ENCODE peak calls at places on chromosome 9, in seven cellular contexts. D, N, A, Y, K, Z and C are unnamed samples.

GRCh38 chr9:79312686-79313421 is 258.9 kb upstream of the TLE4 start:
- DNase-seq in D (no peak), Y (no peak), N (peak), K (no peak), A (no peak), Z (no peak), C (no peak)

GRCh38 chr9:110065527-110065926 is 142.4 kb downstream of the C9orf152 start:
- DNase-seq in K (no peak), A (peak), Y (no peak), D (no peak), N (no peak), Z (no peak), C (peak)

GRCh38 chr9:75889977-75890540 is 414 bp upstream of the PCSK5 start:
- DNase-seq in A (peak), N (no peak), D (peak), K (peak), Z (no peak), Y (peak), C (peak)

GRCh38 chr9:129894106-129894823 is 59.0 kb downstream of the USP20 start:
- DNase-seq in N (no peak), K (no peak), Z (no peak), Y (no peak), A (no peak), D (peak), C (no peak)

GRCh38 chr9:6852243-6852963 is 94.6 kb downstream of the KDM4C start:
- DNase-seq in D (no peak), K (peak), A (peak), N (no peak), Y (no peak), Z (no peak), C (peak)

GRCh38 chr9:73871636-73872035 is 625.5 kb upstream of the RORB start:
- DNase-seq in Y (no peak), A (no peak), Z (no peak), K (no peak), D (no peak), N (no peak), C (no peak)

GRCh38 chr9:113772121-113772885 is 103.8 kb upstream of the ZNF618 start:
- DNase-seq in K (no peak), Z (no peak), A (peak), D (no peak), Y (no peak), N (no peak), C (peak)

GRCh38 chr9:26789959-26790358 is 102.6 kb downstream of the CAAP1 start:
- DNase-seq in K (peak), Z (peak), D (no peak), N (no peak), A (peak), Y (no peak), C (peak)

GRCh38 chr9:136565075-136565721 is 19.4 kb upstream of the NOTCH1 start:
- DNase-seq in K (no peak), Z (no peak), A (peak), Y (no peak), D (no peak), N (no peak), C (no peak)

GRCh38 chr9:72006481-72006880 is 53.9 kb downstream of the C9orf57 start:
- DNase-seq in Z (no peak), D (no peak), N (no peak), A (no peak), Y (no peak), K (peak), C (no peak)

GRCh38 chr9:98314381-98315066 is 59.1 kb upstream of the TBC1D2 start:
- DNase-seq in N (no peak), K (peak), Z (peak), Y (no peak), A (peak), D (no peak), C (peak)

GRCh38 chr9:72871685-72872084 is 81.2 kb downstream of the ALDH1A1 start:
- DNase-seq in N (no peak), Z (peak), Y (no peak), A (peak), D (no peak), K (peak), C (peak)

GRCh38 chr9:138071292-138071691 is 193.7 kb downstream of the CACNA1B start:
- DNase-seq in D (no peak), K (no peak), Z (no peak), Y (no peak), A (no peak), N (no peak), C (no peak)

GRCh38 chr9:4796988-4797956 is 4.5 kb downstream of the RCL1 start:
- DNase-seq in K (peak), A (peak), D (no peak), Y (no peak), Z (no peak), N (peak), C (peak)

GRCh38 chr9:114283551-114284111 is 39.3 kb upstream of the ORM1 start:
- DNase-seq in Y (peak), Z (no peak), K (no peak), A (no peak), N (peak), D (no peak), C (no peak)

GRCh38 chr9:98488578-98489312 is 220.0 kb downstream of the GABBR2 start:
- DNase-seq in K (peak), Y (no peak), Z (peak), N (no peak), A (peak), D (no peak), C (peak)

GRCh38 chr9:82346040-82346439 is 357.5 kb downstream of the SPATA31D1 start:
- DNase-seq in N (no peak), D (no peak), K (no peak), A (no peak), Z (no peak), Y (no peak), C (no peak)

GRCh38 chr9:123562844-123563346 is 206.9 kb downstream of the CRB2 start:
- DNase-seq in Y (no peak), Z (peak), N (no peak), K (no peak), D (no peak), A (peak), C (peak)

GRCh38 chr9:136985027-136985602 is 2.3 kb downstream of the LCNL1 start:
- DNase-seq in A (no peak), Y (no peak), K (no peak), Z (no peak), N (no peak), D (no peak), C (no peak)

GRCh38 chr9:72278959-72279358 is 86.0 kb downstream of the ZFAND5 start:
- DNase-seq in Z (no peak), D (no peak), N (no peak), Y (no peak), A (no peak), K (no peak), C (no peak)

GRCh38 chr9:127128341-127129072 is 6.1 kb upstream of the ANGPTL2 start:
- DNase-seq in K (peak), N (no peak), D (no peak), Y (peak), Z (peak), A (peak), C (peak)

GRCh38 chr9:107707915-107708441 is 218.4 kb upstream of the KLF4 start:
- DNase-seq in N (no peak), Z (no peak), K (peak), Y (no peak), A (peak), D (no peak), C (peak)

GRCh38 chr9:136412912-136413420 is 2.5 kb downstream of the PMPCA start:
- DNase-seq in Y (no peak), N (no peak), K (no peak), Z (no peak), A (peak), D (no peak), C (no peak)

GRCh38 chr9:137305060-137305787 is 3.2 kb upstream of the NRARP start:
- DNase-seq in K (no peak), Z (no peak), D (no peak), Y (peak), A (peak), N (peak), C (no peak)

GRCh38 chr9:131714161-131714646 is 25.7 kb downstream of the RAPGEF1 start:
- DNase-seq in K (peak), A (peak), Y (peak), N (no peak), Z (peak), D (no peak), C (peak)

GRCh38 chr9:127780126-127780885 is 1.8 kb upstream of the SH2D3C start:
- DNase-seq in A (no peak), Z (no peak), N (no peak), D (no peak), Y (no peak), K (no peak), C (no peak)

GRCh38 chr9:655875-656274 is 185.6 kb upstream of the DMRT1 start:
- DNase-seq in N (no peak), K (no peak), D (no peak), A (peak), Z (no peak), Y (peak), C (peak)

GRCh38 chr9:21616082-21616778 is 134.1 kb upstream of the IFNE start:
- DNase-seq in K (peak), D (no peak), Y (no peak), N (no peak), Z (peak), A (peak), C (peak)

GRCh38 chr9:110048473-110048975 is 159.4 kb downstream of the C9orf152 start:
- DNase-seq in A (peak), N (peak), Y (peak), Z (peak), K (peak), D (peak), C (peak)

GRCh38 chr9:111034573-111035539 is 3.4 kb downstream of the LPAR1 start:
- DNase-seq in K (peak), N (no peak), Z (no peak), D (no peak), A (peak), Y (no peak), C (peak)

GRCh38 chr9:7147136-7148090 is 389.6 kb downstream of the KDM4C start:
- DNase-seq in N (no peak), Z (no peak), Y (no peak), K (no peak), A (no peak), D (no peak), C (no peak)

GRCh38 chr9:1837453-1838084 is 177.6 kb upstream of the SMARCA2 start:
- DNase-seq in K (peak), Z (peak), A (peak), N (peak), Y (no peak), D (peak), C (peak)

GRCh38 chr9:116274293-116274692 is 120.7 kb downstream of the PAPPA start:
- DNase-seq in A (peak), N (no peak), D (no peak), Y (no peak), Z (no peak), K (no peak), C (no peak)

GRCh38 chr9:82532504-82532903 is 530.4 kb downstream of the RASEF start:
- DNase-seq in N (no peak), D (no peak), A (peak), K (peak), Y (no peak), Z (peak), C (peak)

DNA sequence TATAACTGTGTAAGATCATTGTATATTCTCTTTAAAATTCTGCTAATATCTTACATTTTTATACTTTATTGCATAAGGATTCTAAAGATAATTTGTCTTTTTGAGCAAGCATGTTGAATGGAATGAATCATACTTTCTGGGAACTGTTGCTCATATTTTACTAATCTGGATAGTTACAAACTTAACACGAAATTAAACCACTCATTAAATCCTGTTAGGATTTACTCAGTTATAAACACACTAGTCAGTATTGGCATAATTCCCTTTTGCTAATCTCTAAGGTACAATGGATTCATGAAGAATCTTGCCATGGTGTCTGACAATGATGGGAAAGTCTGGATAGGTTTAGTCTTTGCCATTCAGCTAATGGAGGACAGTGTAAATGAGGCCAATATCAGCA is 338.1 kb upstream of the SMC2 start:
- DNase-seq in Z (no peak), D (no peak), A (peak), N (no peak), K (no peak), Y (no peak), C (peak)
- TF ChIP-seq CTCF in Z (no peak), D (no peak), A (no peak), N (no peak), K (no peak), Y (no peak), C (no peak)

GRCh38 chr9:121121582-121122087 is 46.9 kb downstream of the CNTRL start:
- DNase-seq in Y (peak), N (peak), K (peak), D (peak), Z (peak), A (peak), C (peak)
- TF ChIP-seq CTCF in Y (peak), N (no peak), K (no peak), D (peak), Z (peak), A (peak), C (no peak)

DNA sequence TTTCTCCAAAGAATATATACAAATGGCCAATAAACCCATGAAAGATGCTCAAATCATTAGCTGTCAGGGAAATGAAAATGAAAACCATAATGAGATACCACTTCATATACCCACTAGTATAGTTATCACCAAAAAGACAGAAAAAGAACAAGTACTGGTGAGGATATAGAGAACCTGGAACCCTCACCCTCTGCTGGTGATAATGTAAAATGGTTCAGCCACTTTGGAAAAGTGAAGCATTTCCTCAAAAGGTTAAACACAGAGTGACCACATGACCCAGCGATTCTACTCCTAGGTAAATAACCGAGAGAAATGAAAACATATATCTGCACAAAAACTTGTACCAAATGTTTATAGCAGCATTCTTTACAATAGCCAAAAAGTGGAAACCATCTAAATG is 72.0 kb downstream of the HSD17B3 start:
- DNase-seq in D (no peak), N (no peak), K (peak), Y (no peak), A (no peak), Z (no peak), C (no peak)
- TF ChIP-seq CTCF in D (peak), N (peak), K (peak), Y (no peak), A (no peak), Z (peak), C (no peak)

DNA sequence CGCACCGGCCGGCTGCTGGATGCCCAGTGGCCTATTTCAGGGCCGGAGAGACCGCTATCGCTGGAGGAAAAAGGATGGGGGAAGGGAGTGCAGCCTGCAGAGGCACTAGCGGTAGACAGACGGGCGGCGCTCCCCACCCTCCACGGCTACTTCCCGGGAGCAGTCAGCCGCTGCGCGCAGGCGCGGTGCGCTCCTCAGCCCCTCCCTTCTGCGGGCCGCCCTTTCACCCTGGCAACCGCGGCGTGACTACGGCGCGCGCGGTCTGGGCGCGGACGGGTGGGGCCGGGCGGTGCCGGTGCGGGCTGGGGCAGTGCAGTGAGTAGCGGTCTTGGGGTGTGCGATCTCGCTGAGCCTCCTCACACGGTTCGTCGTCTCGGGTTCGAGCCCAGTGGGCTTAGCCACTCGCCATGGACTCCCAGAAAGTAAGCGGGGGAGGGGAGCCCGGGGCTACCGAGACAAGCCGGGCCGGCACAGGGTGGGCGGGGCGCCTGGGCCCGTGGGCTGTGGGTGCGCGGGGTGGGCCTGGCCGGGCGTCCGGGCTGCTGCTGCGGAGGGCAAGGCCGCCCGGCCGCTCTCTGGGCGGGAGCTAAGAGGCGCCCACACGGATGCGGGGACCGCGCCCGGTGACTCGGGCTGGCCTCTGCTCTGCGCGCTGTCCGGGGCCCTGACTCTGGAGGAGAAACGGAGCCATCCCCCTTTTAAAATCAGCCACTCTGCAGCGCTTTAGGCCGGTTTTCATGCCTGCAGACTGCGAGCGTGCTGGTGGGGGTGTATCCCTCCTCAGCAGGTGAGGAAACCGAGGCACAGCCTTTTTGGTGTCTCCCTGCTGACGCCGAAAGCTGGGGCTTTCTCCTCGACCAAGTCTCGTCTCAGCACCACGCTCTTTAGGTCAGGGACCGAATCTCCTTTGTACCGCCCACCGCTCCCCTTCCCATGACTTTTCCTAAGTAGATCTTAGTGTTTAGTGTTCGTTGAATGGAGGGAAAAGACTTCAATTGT is at the start of gene FSD1L:
- DNase-seq in A (peak), D (peak), N (peak), Y (peak), K (peak), Z (peak), C (peak)
- TF ChIP-seq CTCF in A (peak), D (peak), N (no peak), Y (no peak), K (peak), Z (peak), C (peak)

GRCh38 chr9:29312327-29312726 is 1739.0 kb upstream of the C9orf72 start:
- DNase-seq in A (no peak), K (no peak), Z (no peak), N (no peak), Y (no peak), D (no peak), C (no peak)
- TF ChIP-seq CTCF in A (no peak), K (no peak), Z (no peak), N (no peak), Y (no peak), D (no peak), C (no peak)

GRCh38 chr9:135007601-135008000 is 79.9 kb upstream of the OLFM1 start:
- DNase-seq in Y (no peak), A (no peak), N (no peak), D (no peak), K (no peak), Z (no peak), C (no peak)

GRCh38 chr9:135009711-135010362 is 77.6 kb upstream of the OLFM1 start:
- DNase-seq in Y (no peak), K (no peak), D (no peak), N (no peak), A (no peak), Z (no peak), C (no peak)

GRCh38 chr9:135006911-135007570 is 80.4 kb upstream of the OLFM1 start:
- DNase-seq in A (no peak), Y (no peak), K (no peak), D (no peak), Z (no peak), N (no peak), C (no peak)

GRCh38 chr9:135009051-135009560 is 78.4 kb upstream of the OLFM1 start:
- DNase-seq in K (no peak), Y (no peak), D (no peak), A (no peak), N (no peak), Z (no peak), C (no peak)

DNA sequence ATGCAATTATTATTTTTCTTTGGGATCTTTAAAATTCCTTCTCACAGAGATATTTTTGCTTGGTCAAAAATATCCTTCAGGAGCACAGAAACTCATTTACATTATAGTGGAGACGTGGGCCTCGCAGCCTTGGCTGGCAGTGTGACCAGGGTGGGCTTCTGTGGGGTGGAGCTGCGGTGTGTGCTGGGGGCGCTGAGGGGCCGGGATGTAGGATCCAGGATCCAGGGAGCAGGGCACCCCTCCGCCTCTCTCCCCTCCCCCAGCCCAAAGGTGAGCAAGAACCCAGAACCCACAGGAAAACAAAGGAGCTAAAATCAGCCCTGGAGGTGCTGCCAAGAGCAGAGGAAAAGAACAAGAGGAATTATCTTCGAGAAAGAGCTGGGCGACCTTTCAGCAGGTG is 79.1 kb upstream of the OLFM1 start:
- DNase-seq in Z (no peak), D (no peak), A (no peak), Y (no peak), N (no peak), K (no peak), C (no peak)
- TF ChIP-seq CTCF in Z (no peak), D (no peak), A (no peak), Y (no peak), N (no peak), K (no peak), C (no peak)

DNA sequence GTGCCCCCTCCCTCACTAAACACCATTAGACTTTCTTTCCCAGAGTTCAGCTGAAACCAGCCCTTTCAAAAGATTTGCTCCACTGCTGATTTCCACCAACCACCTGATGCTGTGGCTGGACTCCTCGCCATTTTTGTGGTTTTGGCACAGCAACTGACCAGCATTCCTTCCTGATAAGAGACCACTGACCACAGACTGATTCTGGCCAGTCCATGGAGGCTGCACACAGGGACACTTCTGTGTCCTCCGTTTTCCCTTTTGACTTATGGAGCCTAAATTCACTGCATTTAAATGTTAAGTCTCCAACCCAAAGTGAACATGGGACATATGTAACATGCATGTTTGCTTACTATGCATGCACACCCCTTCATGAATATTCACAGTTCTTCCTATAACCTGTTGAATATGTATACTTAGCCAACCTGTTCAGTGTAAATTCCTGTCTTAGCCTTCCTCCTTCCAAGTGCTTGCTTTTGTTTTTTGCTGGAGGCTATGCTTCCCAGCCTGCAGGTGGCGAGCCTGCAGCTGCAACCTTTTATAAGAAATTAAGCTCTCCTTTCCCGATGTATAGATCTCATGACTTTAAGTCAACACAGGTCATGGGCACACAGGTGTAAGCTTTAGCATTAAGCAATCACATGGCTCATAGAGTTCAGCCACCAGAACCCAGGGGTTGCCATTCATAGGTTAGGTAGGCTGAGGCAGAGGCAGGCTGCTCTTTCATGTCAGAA is 78.7 kb downstream of the ACTL7B start:
- DNase-seq in D (no peak), Y (no peak), Z (no peak), A (peak), K (peak), N (no peak), C (peak)
- TF ChIP-seq CTCF in D (peak), Y (no peak), Z (no peak), A (peak), K (peak), N (peak), C (no peak)